ENCODE peak calls at places on chromosome 1, in nine cellular contexts. D, W, H, E, P, J, U, A and Q are unnamed samples.

GRCh38 chr1:106746448-106747085 is 309.9 kb upstream of the PRMT6 start:
- DNase-seq in D (no peak), W (no peak), H (peak; percentile 1), E (no peak), P (no peak), J (no peak), U (no peak), A (no peak), Q (no peak)

GRCh38 chr1:79497193-79497773 is 490.8 kb upstream of the ADGRL4 start:
- DNase-seq in D (peak; percentile 17), W (peak; percentile 42), H (peak; percentile 17), E (no peak), P (no peak), J (no peak), U (peak; percentile 24), A (no peak), Q (peak; percentile 22)

GRCh38 chr1:234724517-234725176 is 114.7 kb upstream of the IRF2BP2 start:
- DNase-seq in D (peak; percentile 28), W (no peak), H (no peak), E (no peak), P (peak; percentile 78), J (peak; percentile 72), U (no peak), A (no peak), Q (no peak)

GRCh38 chr1:204885288-204885711 is 14.6 kb downstream of the NFASC start:
- DNase-seq in D (no peak), W (no peak), H (no peak), E (peak; percentile 52), P (no peak), J (no peak), U (peak; percentile 71), A (no peak), Q (no peak)

GRCh38 chr1:7175507-7175906 is 390.3 kb downstream of the CAMTA1 start:
- DNase-seq in D (no peak), W (no peak), H (no peak), E (no peak), P (no peak), J (no peak), U (no peak), A (no peak), Q (no peak)

GRCh38 chr1:30763654-30764248 is 6.2 kb upstream of the LAPTM5 start:
- DNase-seq in D (no peak), W (no peak), H (no peak), E (no peak), P (no peak), J (no peak), U (peak; percentile 60), A (no peak), Q (no peak)

GRCh38 chr1:26277261-26277661 is 2.6 kb upstream of the SH3BGRL3 start:
- DNase-seq in D (no peak), W (no peak), H (no peak), E (no peak), P (no peak), J (no peak), U (no peak), A (no peak), Q (no peak)

GRCh38 chr1:26317612-26318337 is at the start of gene CD52:
- DNase-seq in D (peak; percentile 90), W (no peak), H (peak; percentile 80), E (no peak), P (no peak), J (no peak), U (no peak), A (peak; percentile 35), Q (no peak)

GRCh38 chr1:2929335-2929734 is 91.9 kb upstream of the ACTRT2 start:
- DNase-seq in D (no peak), W (no peak), H (no peak), E (no peak), P (no peak), J (no peak), U (no peak), A (no peak), Q (no peak)

GRCh38 chr1:72431810-72432209 is 149.5 kb upstream of the NEGR1 start:
- DNase-seq in D (no peak), W (no peak), H (no peak), E (no peak), P (no peak), J (no peak), U (no peak), A (no peak), Q (no peak)